ENCODE peak calls at places on chromosomes 1 and 21, in seven cellular contexts. One of them, this sample, is unnamed.

GRCh38 chr1:89407355-89407754 is 43.5 kb downstream of the GBP6 start:
- DNase-seq in BJ: peak; percentile 3
- DNase-seq in non-pigmented ciliary epithelial cell: no peak
- DNase-seq in natural killer cell: no peak
- DNase-seq in activated naive CD4-positive, alpha-beta T cell treated with anti-CD3 and anti-CD28 coated beads, Interleukin-2, amount 50 U/mL, for 16 hours: no peak
- DNase-seq in GM20000: no peak
- DNase-seq in WTC11: no peak
- DNase-seq in this sample: peak; percentile 54

GRCh38 chr1:175088523-175088922 is 20.9 kb downstream of the TNN start:
- DNase-seq in non-pigmented ciliary epithelial cell: no peak
- DNase-seq in BJ: no peak
- DNase-seq in GM20000: no peak
- DNase-seq in natural killer cell: no peak
- DNase-seq in WTC11: no peak
- DNase-seq in activated naive CD4-positive, alpha-beta T cell treated with anti-CD3 and anti-CD28 coated beads, Interleukin-2, amount 50 U/mL, for 16 hours: no peak
- DNase-seq in this sample: no peak

GRCh38 chr1:17672226-17672625 is 82.9 kb upstream of the ACTL8 start:
- DNase-seq in activated naive CD4-positive, alpha-beta T cell treated with anti-CD3 and anti-CD28 coated beads, Interleukin-2, amount 50 U/mL, for 16 hours: no peak
- DNase-seq in GM20000: no peak
- DNase-seq in WTC11: no peak
- DNase-seq in non-pigmented ciliary epithelial cell: no peak
- DNase-seq in natural killer cell: no peak
- DNase-seq in BJ: no peak
- DNase-seq in this sample: no peak

GRCh38 chr1:210709694-210710093 is 381.0 kb downstream of the HHAT start:
- DNase-seq in non-pigmented ciliary epithelial cell: no peak
- DNase-seq in WTC11: no peak
- DNase-seq in natural killer cell: no peak
- DNase-seq in BJ: no peak
- DNase-seq in activated naive CD4-positive, alpha-beta T cell treated with anti-CD3 and anti-CD28 coated beads, Interleukin-2, amount 50 U/mL, for 16 hours: no peak
- DNase-seq in GM20000: no peak
- DNase-seq in this sample: no peak

GRCh38 chr1:202105571-202106339 is 17.0 kb upstream of the GPR37L1 start:
- DNase-seq in WTC11: peak; percentile 83
- DNase-seq in activated naive CD4-positive, alpha-beta T cell treated with anti-CD3 and anti-CD28 coated beads, Interleukin-2, amount 50 U/mL, for 16 hours: no peak
- DNase-seq in natural killer cell: no peak
- DNase-seq in GM20000: no peak
- DNase-seq in BJ: no peak
- DNase-seq in non-pigmented ciliary epithelial cell: no peak
- DNase-seq in this sample: no peak

GRCh38 chr21:45992311-45993209 is 11.0 kb downstream of the COL6A1 start:
- DNase-seq in GM20000: no peak
- DNase-seq in natural killer cell: no peak
- DNase-seq in activated naive CD4-positive, alpha-beta T cell treated with anti-CD3 and anti-CD28 coated beads, Interleukin-2, amount 50 U/mL, for 16 hours: no peak
- DNase-seq in non-pigmented ciliary epithelial cell: no peak
- DNase-seq in BJ: no peak
- DNase-seq in WTC11: peak; percentile 7
- DNase-seq in this sample: no peak

GRCh38 chr1:38114231-38114630 is 67.6 kb upstream of the POU3F1 start:
- DNase-seq in WTC11: no peak
- DNase-seq in BJ: no peak
- DNase-seq in GM20000: no peak
- DNase-seq in non-pigmented ciliary epithelial cell: no peak
- DNase-seq in natural killer cell: no peak
- DNase-seq in activated naive CD4-positive, alpha-beta T cell treated with anti-CD3 and anti-CD28 coated beads, Interleukin-2, amount 50 U/mL, for 16 hours: no peak
- DNase-seq in this sample: no peak

GRCh38 chr1:151680391-151680790 is 36.2 kb downstream of the CELF3 start:
- DNase-seq in activated naive CD4-positive, alpha-beta T cell treated with anti-CD3 and anti-CD28 coated beads, Interleukin-2, amount 50 U/mL, for 16 hours: no peak
- DNase-seq in WTC11: no peak
- DNase-seq in natural killer cell: no peak
- DNase-seq in GM20000: no peak
- DNase-seq in BJ: no peak
- DNase-seq in non-pigmented ciliary epithelial cell: no peak
- DNase-seq in this sample: no peak

GRCh38 chr1:41620365-41621169 is 136.1 kb upstream of the EDN2 start:
- DNase-seq in BJ: no peak
- DNase-seq in non-pigmented ciliary epithelial cell: no peak
- DNase-seq in GM20000: no peak
- DNase-seq in natural killer cell: no peak
- DNase-seq in WTC11: no peak
- DNase-seq in activated naive CD4-positive, alpha-beta T cell treated with anti-CD3 and anti-CD28 coated beads, Interleukin-2, amount 50 U/mL, for 16 hours: no peak
- DNase-seq in this sample: peak; percentile 46

GRCh38 chr1:17711962-17712361 is 43.2 kb upstream of the ACTL8 start:
- DNase-seq in GM20000: no peak
- DNase-seq in natural killer cell: no peak
- DNase-seq in activated naive CD4-positive, alpha-beta T cell treated with anti-CD3 and anti-CD28 coated beads, Interleukin-2, amount 50 U/mL, for 16 hours: no peak
- DNase-seq in BJ: no peak
- DNase-seq in WTC11: no peak
- DNase-seq in non-pigmented ciliary epithelial cell: no peak
- DNase-seq in this sample: no peak

GRCh38 chr21:37866027-37866426 is 50.2 kb downstream of the KCNJ6 start:
- DNase-seq in non-pigmented ciliary epithelial cell: no peak
- DNase-seq in WTC11: no peak
- DNase-seq in activated naive CD4-positive, alpha-beta T cell treated with anti-CD3 and anti-CD28 coated beads, Interleukin-2, amount 50 U/mL, for 16 hours: no peak
- DNase-seq in natural killer cell: no peak
- DNase-seq in BJ: no peak
- DNase-seq in GM20000: no peak
- DNase-seq in this sample: peak; percentile 29

GRCh38 chr1:75765697-75766355 is 20.2 kb upstream of the RABGGTB start:
- DNase-seq in non-pigmented ciliary epithelial cell: peak; percentile 78
- DNase-seq in WTC11: no peak
- DNase-seq in activated naive CD4-positive, alpha-beta T cell treated with anti-CD3 and anti-CD28 coated beads, Interleukin-2, amount 50 U/mL, for 16 hours: no peak
- DNase-seq in natural killer cell: no peak
- DNase-seq in GM20000: no peak
- DNase-seq in BJ: peak; percentile 49
- DNase-seq in this sample: no peak

GRCh38 chr1:183070923-183071618 is 47.9 kb downstream of the LAMC1 start:
- DNase-seq in non-pigmented ciliary epithelial cell: peak; percentile 45
- DNase-seq in BJ: peak; percentile 84
- DNase-seq in GM20000: peak; percentile 68
- DNase-seq in natural killer cell: no peak
- DNase-seq in activated naive CD4-positive, alpha-beta T cell treated with anti-CD3 and anti-CD28 coated beads, Interleukin-2, amount 50 U/mL, for 16 hours: no peak
- DNase-seq in WTC11: no peak
- DNase-seq in this sample: peak; percentile 97

GRCh38 chr1:93255222-93256079 is 74.9 kb downstream of the CCDC18 start:
- DNase-seq in BJ: peak; percentile 39
- DNase-seq in non-pigmented ciliary epithelial cell: peak; percentile 65
- DNase-seq in GM20000: no peak
- DNase-seq in natural killer cell: no peak
- DNase-seq in activated naive CD4-positive, alpha-beta T cell treated with anti-CD3 and anti-CD28 coated beads, Interleukin-2, amount 50 U/mL, for 16 hours: no peak
- DNase-seq in WTC11: no peak
- DNase-seq in this sample: no peak

GRCh38 chr21:26977741-26978140 is 10.9 kb upstream of the ADAMTS5 start:
- DNase-seq in BJ: no peak
- DNase-seq in GM20000: no peak
- DNase-seq in activated naive CD4-positive, alpha-beta T cell treated with anti-CD3 and anti-CD28 coated beads, Interleukin-2, amount 50 U/mL, for 16 hours: no peak
- DNase-seq in non-pigmented ciliary epithelial cell: no peak
- DNase-seq in WTC11: no peak
- DNase-seq in natural killer cell: no peak
- DNase-seq in this sample: no peak

GRCh38 chr21:15282666-15283065 is 217.9 kb upstream of the NRIP1 start:
- DNase-seq in non-pigmented ciliary epithelial cell: no peak
- DNase-seq in GM20000: no peak
- DNase-seq in WTC11: no peak
- DNase-seq in natural killer cell: no peak
- DNase-seq in activated naive CD4-positive, alpha-beta T cell treated with anti-CD3 and anti-CD28 coated beads, Interleukin-2, amount 50 U/mL, for 16 hours: no peak
- DNase-seq in BJ: no peak
- DNase-seq in this sample: no peak

GRCh38 chr1:17081439-17081838 is 27.6 kb upstream of the SDHB start:
- DNase-seq in GM20000: no peak
- DNase-seq in BJ: no peak
- DNase-seq in activated naive CD4-positive, alpha-beta T cell treated with anti-CD3 and anti-CD28 coated beads, Interleukin-2, amount 50 U/mL, for 16 hours: no peak
- DNase-seq in natural killer cell: no peak
- DNase-seq in non-pigmented ciliary epithelial cell: no peak
- DNase-seq in WTC11: no peak
- DNase-seq in this sample: peak; percentile 38

GRCh38 chr21:44993321-44994015 is 53.6 kb downstream of the SLX9 start:
- DNase-seq in non-pigmented ciliary epithelial cell: no peak
- DNase-seq in activated naive CD4-positive, alpha-beta T cell treated with anti-CD3 and anti-CD28 coated beads, Interleukin-2, amount 50 U/mL, for 16 hours: no peak
- DNase-seq in GM20000: no peak
- DNase-seq in natural killer cell: no peak
- DNase-seq in WTC11: no peak
- DNase-seq in BJ: no peak
- DNase-seq in this sample: no peak

GRCh38 chr1:4380564-4381168 is 273.7 kb upstream of the AJAP1 start:
- DNase-seq in WTC11: no peak
- DNase-seq in GM20000: no peak
- DNase-seq in BJ: no peak
- DNase-seq in activated naive CD4-positive, alpha-beta T cell treated with anti-CD3 and anti-CD28 coated beads, Interleukin-2, amount 50 U/mL, for 16 hours: no peak
- DNase-seq in natural killer cell: no peak
- DNase-seq in non-pigmented ciliary epithelial cell: peak; percentile 14
- DNase-seq in this sample: no peak

GRCh38 chr1:99763956-99764355 is 2.5 kb downstream of the FRRS1 start:
- DNase-seq in non-pigmented ciliary epithelial cell: no peak
- DNase-seq in BJ: no peak
- DNase-seq in WTC11: no peak
- DNase-seq in activated naive CD4-positive, alpha-beta T cell treated with anti-CD3 and anti-CD28 coated beads, Interleukin-2, amount 50 U/mL, for 16 hours: no peak
- DNase-seq in natural killer cell: no peak
- DNase-seq in GM20000: no peak
- DNase-seq in this sample: no peak

GRCh38 chr1:212612251-212612961 is 3.8 kb downstream of the ATF3 start:
- DNase-seq in activated naive CD4-positive, alpha-beta T cell treated with anti-CD3 and anti-CD28 coated beads, Interleukin-2, amount 50 U/mL, for 16 hours: no peak
- DNase-seq in GM20000: no peak
- DNase-seq in non-pigmented ciliary epithelial cell: no peak
- DNase-seq in natural killer cell: no peak
- DNase-seq in WTC11: no peak
- DNase-seq in BJ: no peak
- DNase-seq in this sample: no peak

GRCh38 chr21:35258521-35258920 is 209.4 kb upstream of the RUNX1 start:
- DNase-seq in GM20000: no peak
- DNase-seq in activated naive CD4-positive, alpha-beta T cell treated with anti-CD3 and anti-CD28 coated beads, Interleukin-2, amount 50 U/mL, for 16 hours: no peak
- DNase-seq in non-pigmented ciliary epithelial cell: no peak
- DNase-seq in BJ: no peak
- DNase-seq in WTC11: no peak
- DNase-seq in natural killer cell: no peak
- DNase-seq in this sample: no peak

GRCh38 chr1:178489399-178489798 is 7.4 kb downstream of the CLEC20A start:
- DNase-seq in GM20000: no peak
- DNase-seq in BJ: no peak
- DNase-seq in non-pigmented ciliary epithelial cell: no peak
- DNase-seq in natural killer cell: no peak
- DNase-seq in WTC11: no peak
- DNase-seq in activated naive CD4-positive, alpha-beta T cell treated with anti-CD3 and anti-CD28 coated beads, Interleukin-2, amount 50 U/mL, for 16 hours: no peak
- DNase-seq in this sample: no peak

GRCh38 chr1:18417317-18418269 is 63.1 kb upstream of the KLHDC7A start:
- DNase-seq in WTC11: no peak
- DNase-seq in activated naive CD4-positive, alpha-beta T cell treated with anti-CD3 and anti-CD28 coated beads, Interleukin-2, amount 50 U/mL, for 16 hours: no peak
- DNase-seq in natural killer cell: no peak
- DNase-seq in GM20000: no peak
- DNase-seq in BJ: no peak
- DNase-seq in non-pigmented ciliary epithelial cell: no peak
- DNase-seq in this sample: no peak